ENCODE peak calls at places on chromosomes 4 and X, in seven cellular contexts. V is HepG2; R is activated CD4-positive, alpha-beta T cell treated with anti-CD3 and anti-CD28 coated beads, Interleukin-2, amount 50 U/mL, for 24 hours; Q is HFF-Myc; Y is HAP-1; X is GM10248; K is T-helper 2 cell. C is an unnamed sample.
A peak's percentile ranks its signal among the peaks of the same experiment; 100 is the strongest.

GRCh38 chrX:672931-673330 is 42.3 kb downstream of the SHOX start:
- DNase-seq in V (no peak), R (no peak), Q (no peak), Y (no peak), X (no peak), K (no peak), C (no peak)

GRCh38 chrX:9252182-9252581 is 212.7 kb upstream of the TBL1X start:
- DNase-seq in V (no peak), R (no peak), Q (no peak), Y (no peak), X (no peak), K (no peak), C (no peak)

GRCh38 chr4:138736362-138736761 is 279.2 kb upstream of the NOCT start:
- DNase-seq in V (no peak), R (no peak), Q (no peak), Y (no peak), X (no peak), K (no peak), C (no peak)

GRCh38 chrX:104284407-104285000 is 29.8 kb upstream of the ESX1 start:
- DNase-seq in V (no peak), R (no peak), Q (no peak), Y (no peak), X (no peak), K (no peak), C (no peak)

GRCh38 chrX:119155416-119156035 is 27.9 kb upstream of the KIAA1210 start:
- DNase-seq in V (no peak), R (no peak), Q (peak; percentile 29), Y (no peak), X (no peak), K (no peak), C (no peak)

GRCh38 chrX:68490644-68491043 is 8.2 kb upstream of the YIPF6 start:
- DNase-seq in V (peak; percentile 58), R (no peak), Q (no peak), Y (peak; percentile 49), X (no peak), K (no peak), C (no peak)

GRCh38 chrX:137428777-137429564 is 137.0 kb upstream of the ZIC3 start:
- DNase-seq in V (no peak), R (no peak), Q (no peak), Y (no peak), X (no peak), K (no peak), C (no peak)

GRCh38 chr4:8932884-8933283 is 61.2 kb upstream of the HMX1 start:
- DNase-seq in V (no peak), R (no peak), Q (no peak), Y (no peak), X (no peak), K (no peak), C (no peak)

GRCh38 chr4:98148856-98149255 is 5.6 kb upstream of the STPG2 start:
- DNase-seq in V (no peak), R (no peak), Q (no peak), Y (no peak), X (no peak), K (no peak), C (no peak)

GRCh38 chr4:8155048-8155447 is 3.6 kb downstream of the ABLIM2 start:
- DNase-seq in V (no peak), R (no peak), Q (no peak), Y (no peak), X (no peak), K (no peak), C (no peak)

GRCh38 chr4:133102612-133103409 is 46.3 kb upstream of the PCDH10 start:
- DNase-seq in V (no peak), R (no peak), Q (no peak), Y (no peak), X (no peak), K (no peak), C (no peak)

GRCh38 chr4:24210332-24210902 is 320.6 kb upstream of the PPARGC1A start:
- DNase-seq in V (no peak), R (no peak), Q (no peak), Y (no peak), X (no peak), K (no peak), C (peak; percentile 89)

GRCh38 chr4:16024009-16024408 is 59.8 kb downstream of the PROM1 start:
- DNase-seq in V (no peak), R (no peak), Q (no peak), Y (no peak), X (no peak), K (no peak), C (no peak)

GRCh38 chr4:147052361-147052760 is 106.7 kb upstream of the TTC29 start:
- DNase-seq in V (no peak), R (no peak), Q (no peak), Y (no peak), X (no peak), K (no peak), C (no peak)

GRCh38 chr4:123976875-123977274 is 580.3 kb downstream of the SPRY1 start:
- DNase-seq in V (no peak), R (no peak), Q (no peak), Y (no peak), X (no peak), K (no peak), C (no peak)

GRCh38 chrX:130878350-130879341 is 24.4 kb downstream of the ENOX2 start:
- DNase-seq in V (no peak), R (no peak), Q (peak; percentile 63), Y (no peak), X (no peak), K (no peak), C (no peak)

GRCh38 chrX:120358687-120359086 is 3.2 kb upstream of the ATP1B4 start:
- DNase-seq in V (no peak), R (peak; percentile 24), Q (no peak), Y (peak; percentile 79), X (no peak), K (no peak), C (no peak)

GRCh38 chrX:108001218-108001814 is 19.1 kb upstream of the TEX13B start:
- DNase-seq in V (peak; percentile 11), R (no peak), Q (peak; percentile 16), Y (peak; percentile 74), X (no peak), K (no peak), C (no peak)

GRCh38 chr4:64870558-64870957 is 461.3 kb upstream of the TECRL start:
- DNase-seq in V (no peak), R (no peak), Q (no peak), Y (no peak), X (no peak), K (no peak), C (no peak)

GRCh38 chrX:101287402-101287801 is 3.7 kb downstream of the TAF7L start:
- DNase-seq in V (peak; percentile 11), R (peak; percentile 2), Q (peak; percentile 11), Y (peak; percentile 62), X (peak; percentile 28), K (no peak), C (no peak)

GRCh38 chrX:49167740-49168108 is 4.0 kb upstream of the PLP2 start:
- DNase-seq in V (no peak), R (no peak), Q (no peak), Y (no peak), X (no peak), K (no peak), C (no peak)

GRCh38 chrX:9942086-9942485 is 25.1 kb upstream of the CLDN34 start:
- DNase-seq in V (no peak), R (peak; percentile 62), Q (no peak), Y (no peak), X (peak; percentile 58), K (peak; percentile 57), C (no peak)

GRCh38 chrX:101774340-101774739 is 114.7 kb upstream of the ARMCX2 start:
- DNase-seq in V (no peak), R (no peak), Q (no peak), Y (no peak), X (peak; percentile 5), K (no peak), C (no peak)

GRCh38 chr4:168615294-168615693 is 118.4 kb downstream of the PALLD start:
- DNase-seq in V (no peak), R (no peak), Q (no peak), Y (peak; percentile 68), X (no peak), K (no peak), C (no peak)

GRCh38 chrX:82692991-82693390 is 815.1 kb upstream of the POU3F4 start:
- DNase-seq in V (no peak), R (no peak), Q (no peak), Y (no peak), X (no peak), K (no peak), C (no peak)

GRCh38 chrX:17535229-17535628 is 160.2 kb downstream of the NHS start:
- DNase-seq in V (peak; percentile 18), R (peak; percentile 32), Q (no peak), Y (peak; percentile 82), X (peak; percentile 23), K (peak; percentile 7), C (no peak)

GRCh38 chrX:38052096-38052495 is 45.7 kb downstream of the SYTL5 start:
- DNase-seq in V (no peak), R (no peak), Q (peak; percentile 38), Y (no peak), X (no peak), K (no peak), C (no peak)

GRCh38 chr4:26085581-26085980 is 171.6 kb downstream of the SMIM20 start:
- DNase-seq in V (no peak), R (no peak), Q (no peak), Y (no peak), X (no peak), K (no peak), C (no peak)

GRCh38 chr4:3322059-3322550 is 29.3 kb downstream of the RGS12 start:
- DNase-seq in V (no peak), R (no peak), Q (no peak), Y (no peak), X (no peak), K (no peak), C (no peak)

GRCh38 chr4:32858971-32859370 is 2138.8 kb downstream of the PCDH7 start:
- DNase-seq in V (no peak), R (no peak), Q (peak; percentile 38), Y (no peak), X (no peak), K (no peak), C (no peak)

GRCh38 chrX:70916754-70917153 is 8.2 kb upstream of the TEX11 start:
- DNase-seq in V (no peak), R (no peak), Q (no peak), Y (no peak), X (no peak), K (no peak), C (no peak)

GRCh38 chr4:147056951-147057630 is 111.4 kb upstream of the TTC29 start:
- DNase-seq in V (no peak), R (no peak), Q (no peak), Y (no peak), X (no peak), K (no peak), C (no peak)

GRCh38 chr4:23962462-23962861 is 72.6 kb upstream of the PPARGC1A start:
- DNase-seq in V (peak; percentile 74), R (no peak), Q (no peak), Y (no peak), X (no peak), K (no peak), C (no peak)

GRCh38 chr4:6487466-6487865 is 15.1 kb upstream of the PPP2R2C start:
- DNase-seq in V (no peak), R (no peak), Q (no peak), Y (no peak), X (no peak), K (no peak), C (no peak)

GRCh38 chr4:101418055-101418454 is 70.7 kb upstream of the PPP3CA start:
- DNase-seq in V (no peak), R (peak; percentile 43), Q (no peak), Y (no peak), X (peak; percentile 45), K (peak; percentile 28), C (no peak)

GRCh38 chrX:39982927-39983326 is 114.8 kb downstream of the BCOR start:
- DNase-seq in V (no peak), R (no peak), Q (no peak), Y (no peak), X (no peak), K (no peak), C (no peak)

GRCh38 chr4:121938282-121939092 is 13.4 kb downstream of the TRPC3 start:
- DNase-seq in V (peak; percentile 12), R (no peak), Q (no peak), Y (no peak), X (no peak), K (no peak), C (peak; percentile 45)

GRCh38 chrX:69066966-69067525 is 98.2 kb downstream of the PJA1 start:
- DNase-seq in V (no peak), R (no peak), Q (no peak), Y (peak; percentile 4), X (no peak), K (no peak), C (no peak)

C was measured in esophagus muscularis mucosa.